ENCODE peak calls at places on chromosomes 1 and 21, in eight cellular contexts. One of them, this sample, is unnamed.

GRCh38 chr1:228343211-228343661 is 63.4 kb downstream of the TRIM11 start:
- DNase-seq in right lobe of liver: no peak
- DNase-seq in NCI-H748 treated with DMSO at 0.1 percent for 48 hours: no peak
- DNase-seq in 8988T: peak; percentile 5
- DNase-seq in hippocampal formation: no peak
- DNase-seq in A673: no peak
- DNase-seq in HTR-8/SVneo: no peak
- DNase-seq in Calu3: no peak
- DNase-seq in this sample: no peak

GRCh38 chr1:115063238-115063901 is 25.9 kb downstream of the TSPAN2 start:
- DNase-seq in A673: peak; percentile 48
- DNase-seq in 8988T: no peak
- DNase-seq in NCI-H748 treated with DMSO at 0.1 percent for 48 hours: no peak
- DNase-seq in Calu3: no peak
- DNase-seq in hippocampal formation: no peak
- DNase-seq in right lobe of liver: no peak
- DNase-seq in HTR-8/SVneo: no peak
- DNase-seq in this sample: no peak

GRCh38 chr21:42059141-42059540 is 12.0 kb upstream of the UMODL1 start:
- DNase-seq in HTR-8/SVneo: no peak
- DNase-seq in Calu3: no peak
- DNase-seq in 8988T: no peak
- DNase-seq in NCI-H748 treated with DMSO at 0.1 percent for 48 hours: no peak
- DNase-seq in A673: no peak
- DNase-seq in right lobe of liver: no peak
- DNase-seq in hippocampal formation: no peak
- DNase-seq in this sample: no peak

GRCh38 chr1:231512147-231512698 is 16.2 kb upstream of the TSNAX start:
- DNase-seq in Calu3: no peak
- DNase-seq in hippocampal formation: no peak
- DNase-seq in 8988T: no peak
- DNase-seq in A673: no peak
- DNase-seq in HTR-8/SVneo: no peak
- DNase-seq in right lobe of liver: no peak
- DNase-seq in NCI-H748 treated with DMSO at 0.1 percent for 48 hours: no peak
- DNase-seq in this sample: no peak

GRCh38 chr1:101221945-101222429 is 14.8 kb upstream of the S1PR1 start:
- DNase-seq in right lobe of liver: no peak
- DNase-seq in hippocampal formation: no peak
- DNase-seq in 8988T: no peak
- DNase-seq in HTR-8/SVneo: no peak
- DNase-seq in Calu3: no peak
- DNase-seq in A673: no peak
- DNase-seq in NCI-H748 treated with DMSO at 0.1 percent for 48 hours: no peak
- DNase-seq in this sample: no peak

GRCh38 chr1:37739222-37739621 is 25.7 kb downstream of the EPHA10 start:
- DNase-seq in right lobe of liver: no peak
- DNase-seq in HTR-8/SVneo: no peak
- DNase-seq in hippocampal formation: no peak
- DNase-seq in Calu3: peak; percentile 57
- DNase-seq in A673: no peak
- DNase-seq in NCI-H748 treated with DMSO at 0.1 percent for 48 hours: no peak
- DNase-seq in 8988T: no peak
- DNase-seq in this sample: no peak

GRCh38 chr1:245752551-245752950 is 597.8 kb downstream of the KIF26B start:
- DNase-seq in Calu3: no peak
- DNase-seq in NCI-H748 treated with DMSO at 0.1 percent for 48 hours: no peak
- DNase-seq in hippocampal formation: no peak
- DNase-seq in right lobe of liver: no peak
- DNase-seq in 8988T: no peak
- DNase-seq in A673: no peak
- DNase-seq in HTR-8/SVneo: no peak
- DNase-seq in this sample: no peak

GRCh38 chr1:201551877-201552731 is 13.2 kb downstream of the NAV1 start:
- DNase-seq in HTR-8/SVneo: no peak
- DNase-seq in 8988T: no peak
- DNase-seq in NCI-H748 treated with DMSO at 0.1 percent for 48 hours: no peak
- DNase-seq in A673: no peak
- DNase-seq in hippocampal formation: peak; percentile 85
- DNase-seq in Calu3: peak; percentile 89
- DNase-seq in right lobe of liver: no peak
- DNase-seq in this sample: no peak

GRCh38 chr1:18946550-18947381 is 9.7 kb downstream of the IFFO2 start:
- DNase-seq in 8988T: no peak
- DNase-seq in A673: no peak
- DNase-seq in NCI-H748 treated with DMSO at 0.1 percent for 48 hours: no peak
- DNase-seq in hippocampal formation: no peak
- DNase-seq in HTR-8/SVneo: no peak
- DNase-seq in Calu3: no peak
- DNase-seq in right lobe of liver: no peak
- DNase-seq in this sample: peak; percentile 24

GRCh38 chr1:9302745-9303524 is 10.2 kb downstream of the SPSB1 start:
- DNase-seq in 8988T: no peak
- DNase-seq in HTR-8/SVneo: peak; percentile 67
- DNase-seq in NCI-H748 treated with DMSO at 0.1 percent for 48 hours: no peak
- DNase-seq in right lobe of liver: no peak
- DNase-seq in hippocampal formation: no peak
- DNase-seq in Calu3: no peak
- DNase-seq in A673: peak; percentile 50
- DNase-seq in this sample: no peak

GRCh38 chr1:115807723-115808122 is 33.2 kb downstream of the NHLH2 start:
- DNase-seq in A673: peak; percentile 85
- DNase-seq in HTR-8/SVneo: peak; percentile 27
- DNase-seq in hippocampal formation: peak; percentile 14
- DNase-seq in NCI-H748 treated with DMSO at 0.1 percent for 48 hours: peak; percentile 51
- DNase-seq in 8988T: no peak
- DNase-seq in right lobe of liver: no peak
- DNase-seq in Calu3: peak; percentile 68
- DNase-seq in this sample: peak; percentile 87

GRCh38 chr1:159015440-159015909 is 5.8 kb downstream of the IFI16 start:
- DNase-seq in NCI-H748 treated with DMSO at 0.1 percent for 48 hours: no peak
- DNase-seq in hippocampal formation: no peak
- DNase-seq in 8988T: peak; percentile 10
- DNase-seq in right lobe of liver: peak; percentile 38
- DNase-seq in HTR-8/SVneo: peak; percentile 26
- DNase-seq in Calu3: peak; percentile 69
- DNase-seq in A673: peak; percentile 63
- DNase-seq in this sample: no peak

GRCh38 chr1:41479000-41479807 is 5.3 kb downstream of the EDN2 start:
- DNase-seq in HTR-8/SVneo: no peak
- DNase-seq in Calu3: no peak
- DNase-seq in hippocampal formation: peak; percentile 52
- DNase-seq in A673: no peak
- DNase-seq in NCI-H748 treated with DMSO at 0.1 percent for 48 hours: no peak
- DNase-seq in right lobe of liver: no peak
- DNase-seq in 8988T: no peak
- DNase-seq in this sample: no peak

GRCh38 chr1:68293609-68294353 is 61.5 kb upstream of the WLS start:
- DNase-seq in hippocampal formation: no peak
- DNase-seq in Calu3: no peak
- DNase-seq in 8988T: no peak
- DNase-seq in NCI-H748 treated with DMSO at 0.1 percent for 48 hours: no peak
- DNase-seq in A673: peak; percentile 90
- DNase-seq in HTR-8/SVneo: peak; percentile 50
- DNase-seq in right lobe of liver: no peak
- DNase-seq in this sample: no peak

GRCh38 chr21:26652891-26653290 is 79.8 kb upstream of the CYYR1 start:
- DNase-seq in hippocampal formation: no peak
- DNase-seq in NCI-H748 treated with DMSO at 0.1 percent for 48 hours: no peak
- DNase-seq in Calu3: no peak
- DNase-seq in A673: no peak
- DNase-seq in 8988T: no peak
- DNase-seq in HTR-8/SVneo: no peak
- DNase-seq in right lobe of liver: no peak
- DNase-seq in this sample: no peak

GRCh38 chr1:118223426-118223825 is 38.4 kb upstream of the SPAG17 start:
- DNase-seq in HTR-8/SVneo: no peak
- DNase-seq in Calu3: peak; percentile 2
- DNase-seq in hippocampal formation: no peak
- DNase-seq in NCI-H748 treated with DMSO at 0.1 percent for 48 hours: no peak
- DNase-seq in A673: peak; percentile 64
- DNase-seq in 8988T: no peak
- DNase-seq in right lobe of liver: no peak
- DNase-seq in this sample: peak; percentile 24

GRCh38 chr1:2255420-2256369 is 27.6 kb downstream of the SKI start:
- DNase-seq in A673: peak; percentile 90
- DNase-seq in 8988T: no peak
- DNase-seq in right lobe of liver: no peak
- DNase-seq in hippocampal formation: no peak
- DNase-seq in Calu3: no peak
- DNase-seq in NCI-H748 treated with DMSO at 0.1 percent for 48 hours: no peak
- DNase-seq in HTR-8/SVneo: peak; percentile 53
- DNase-seq in this sample: peak; percentile 48

GRCh38 chr21:37564924-37565529 is 198.5 kb downstream of the DYRK1A start:
- DNase-seq in 8988T: no peak
- DNase-seq in A673: no peak
- DNase-seq in right lobe of liver: peak; percentile 48
- DNase-seq in NCI-H748 treated with DMSO at 0.1 percent for 48 hours: peak; percentile 71
- DNase-seq in Calu3: peak; percentile 17
- DNase-seq in HTR-8/SVneo: no peak
- DNase-seq in hippocampal formation: no peak
- DNase-seq in this sample: peak; percentile 93

GRCh38 chr1:224609333-224609732 is 6.8 kb upstream of the CNIH3 start:
- DNase-seq in right lobe of liver: no peak
- DNase-seq in NCI-H748 treated with DMSO at 0.1 percent for 48 hours: no peak
- DNase-seq in hippocampal formation: no peak
- DNase-seq in 8988T: no peak
- DNase-seq in HTR-8/SVneo: no peak
- DNase-seq in Calu3: no peak
- DNase-seq in A673: no peak
- DNase-seq in this sample: no peak

GRCh38 chr1:159922499-159923202 is 2.7 kb downstream of the TAGLN2 start:
- DNase-seq in 8988T: no peak
- DNase-seq in A673: no peak
- DNase-seq in Calu3: peak; percentile 58
- DNase-seq in right lobe of liver: peak; percentile 84
- DNase-seq in HTR-8/SVneo: no peak
- DNase-seq in hippocampal formation: no peak
- DNase-seq in NCI-H748 treated with DMSO at 0.1 percent for 48 hours: no peak
- DNase-seq in this sample: peak; percentile 74

GRCh38 chr1:212721388-212722247 is 22.0 kb upstream of the BATF3 start:
- DNase-seq in A673: peak; percentile 32
- DNase-seq in right lobe of liver: peak; percentile 33
- DNase-seq in 8988T: no peak
- DNase-seq in hippocampal formation: no peak
- DNase-seq in HTR-8/SVneo: peak; percentile 65
- DNase-seq in NCI-H748 treated with DMSO at 0.1 percent for 48 hours: no peak
- DNase-seq in Calu3: peak; percentile 58
- DNase-seq in this sample: no peak

GRCh38 chr21:42799516-42799915 is 79.8 kb downstream of the WDR4 start:
- DNase-seq in hippocampal formation: no peak
- DNase-seq in 8988T: no peak
- DNase-seq in right lobe of liver: no peak
- DNase-seq in HTR-8/SVneo: no peak
- DNase-seq in Calu3: peak; percentile 11
- DNase-seq in A673: no peak
- DNase-seq in NCI-H748 treated with DMSO at 0.1 percent for 48 hours: no peak
- DNase-seq in this sample: no peak

GRCh38 chr1:15702722-15703550 is 18.8 kb downstream of the PLEKHM2 start:
- DNase-seq in A673: no peak
- DNase-seq in right lobe of liver: peak; percentile 41
- DNase-seq in hippocampal formation: no peak
- DNase-seq in Calu3: peak; percentile 34
- DNase-seq in HTR-8/SVneo: no peak
- DNase-seq in 8988T: no peak
- DNase-seq in NCI-H748 treated with DMSO at 0.1 percent for 48 hours: no peak
- DNase-seq in this sample: no peak

GRCh38 chr1:46587072-46587471 is 17.0 kb downstream of the MKNK1 start:
- DNase-seq in NCI-H748 treated with DMSO at 0.1 percent for 48 hours: no peak
- DNase-seq in 8988T: no peak
- DNase-seq in right lobe of liver: peak; percentile 54
- DNase-seq in A673: no peak
- DNase-seq in HTR-8/SVneo: no peak
- DNase-seq in hippocampal formation: peak; percentile 52
- DNase-seq in Calu3: no peak
- DNase-seq in this sample: no peak